ENCODE peak calls at places on chromosomes 7 and 10, in ten cellular contexts. A, T, Z, W, P, E, X, G, C and R are unnamed samples.

GRCh38 chr10:50624866-50625491 is 1.2 kb upstream of the SGMS1 start:
- DNase-seq in A (peak), T (peak), Z (peak), W (no peak), P (peak), E (peak), X (peak), G (peak), C (peak), R (peak)

GRCh38 chr10:97821308-97822038 is 28.2 kb upstream of the GOLGA7B start:
- DNase-seq in A (no peak), T (no peak), Z (no peak), W (no peak), P (no peak), E (no peak), X (no peak), G (no peak), C (no peak), R (no peak)

GRCh38 chr10:62669351-62669750 is 135.2 kb upstream of the ADO start:
- DNase-seq in A (no peak), T (no peak), Z (no peak), W (no peak), P (no peak), E (no peak), X (no peak), G (no peak), C (no peak), R (no peak)

GRCh38 chr10:131703527-131703926 is 197.3 kb upstream of the PPP2R2D start:
- DNase-seq in A (no peak), T (no peak), Z (no peak), W (no peak), P (no peak), E (no peak), X (no peak), G (peak), C (no peak), R (no peak)

GRCh38 chr7:34296663-34297062 is 361.4 kb upstream of the NPSR1 start:
- DNase-seq in A (no peak), T (no peak), Z (no peak), W (no peak), P (peak), E (peak), X (no peak), G (no peak), C (peak), R (no peak)

GRCh38 chr7:33669251-33669670 is 236.1 kb upstream of the BMPER start:
- DNase-seq in A (no peak), T (no peak), Z (no peak), W (no peak), P (no peak), E (peak), X (no peak), G (no peak), C (peak), R (no peak)

GRCh38 chr7:102175423-102176170 is 111.1 kb upstream of the SH2B2 start:
- DNase-seq in A (no peak), T (no peak), Z (no peak), W (no peak), P (no peak), E (no peak), X (no peak), G (no peak), C (no peak), R (no peak)

GRCh38 chr7:44391746-44392617 is 66.6 kb upstream of the CAMK2B start:
- DNase-seq in A (no peak), T (peak), Z (no peak), W (no peak), P (no peak), E (no peak), X (peak), G (no peak), C (no peak), R (no peak)

GRCh38 chr7:130276796-130277762 is 10.4 kb downstream of the CPA2 start:
- DNase-seq in A (no peak), T (no peak), Z (no peak), W (no peak), P (peak), E (peak), X (no peak), G (no peak), C (peak), R (no peak)

GRCh38 chr10:62733654-62734293 is 70.7 kb upstream of the ADO start:
- DNase-seq in A (no peak), T (no peak), Z (peak), W (no peak), P (no peak), E (no peak), X (no peak), G (no peak), C (peak), R (no peak)

GRCh38 chr10:4663162-4663992 is 162.6 kb upstream of the AKR1E2 start:
- DNase-seq in A (peak), T (peak), Z (peak), W (peak), P (peak), E (peak), X (peak), G (no peak), C (peak), R (peak)

GRCh38 chr10:42987575-42987974 is 89.3 kb upstream of the RET start:
- DNase-seq in A (peak), T (no peak), Z (no peak), W (no peak), P (no peak), E (no peak), X (no peak), G (no peak), C (no peak), R (no peak)

GRCh38 chr10:124849111-124849773 is 47.6 kb downstream of the ABRAXAS2 start:
- DNase-seq in A (no peak), T (no peak), Z (no peak), W (no peak), P (no peak), E (no peak), X (no peak), G (no peak), C (no peak), R (no peak)

GRCh38 chr7:105612806-105613205 is 31.5 kb upstream of the EFCAB10 start:
- DNase-seq in A (no peak), T (no peak), Z (no peak), W (no peak), P (no peak), E (no peak), X (no peak), G (no peak), C (no peak), R (no peak)

GRCh38 chr10:101512741-101513140 is 75.3 kb downstream of the POLL start:
- DNase-seq in A (no peak), T (no peak), Z (no peak), W (no peak), P (peak), E (peak), X (no peak), G (no peak), C (peak), R (no peak)

DNA sequence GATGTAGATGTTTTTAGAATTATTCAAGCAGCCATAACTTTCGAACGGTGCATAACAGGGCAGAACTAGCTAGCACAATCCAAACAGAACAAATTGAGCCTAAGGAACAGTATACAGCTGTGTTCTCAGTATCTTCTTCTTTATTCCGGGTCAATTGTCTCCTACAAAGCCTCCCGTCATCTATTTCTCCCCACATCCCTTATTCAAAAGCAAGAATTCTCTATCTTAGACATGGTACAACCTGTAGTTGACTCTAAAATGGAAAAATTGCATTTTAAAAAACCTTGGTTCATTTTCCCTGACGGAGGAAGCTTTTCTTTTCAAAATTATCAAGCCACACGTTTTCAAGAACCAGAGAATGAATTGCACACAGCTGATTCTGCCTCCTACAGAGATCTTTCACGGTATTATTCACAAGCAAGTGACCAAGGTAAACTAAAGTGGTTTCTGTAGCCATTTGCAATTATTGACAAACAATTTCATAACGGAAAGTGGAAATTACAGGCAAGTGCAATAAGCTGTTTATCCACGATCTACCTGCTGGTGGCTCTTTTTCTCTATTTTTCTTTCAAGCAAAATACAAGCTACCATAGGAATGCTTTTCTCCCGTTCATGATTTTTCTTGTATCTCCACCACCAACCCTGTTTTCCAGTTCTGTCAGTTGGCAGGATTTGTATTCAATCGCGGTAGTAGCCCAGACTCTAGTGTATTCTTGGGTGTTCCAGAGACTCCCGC is 2.3 kb downstream of the GRM8 start:
- DNase-seq in A (no peak), T (no peak), Z (no peak), W (no peak), P (peak), E (no peak), X (no peak), G (no peak), C (no peak), R (no peak)
- TF ChIP-seq CTCF in A (no peak), T (no peak), Z (no peak), W (no peak), P (no peak), E (no peak), X (no peak), G (no peak), C (no peak), R (no peak)

GRCh38 chr7:104553074-104553473 is 224.7 kb downstream of the LHFPL3 start:
- DNase-seq in A (no peak), T (no peak), Z (no peak), W (no peak), P (no peak), E (no peak), X (no peak), G (no peak), C (no peak), R (no peak)

GRCh38 chr7:104552102-104552501 is 223.7 kb downstream of the LHFPL3 start:
- DNase-seq in A (peak), T (peak), Z (peak), W (peak), P (peak), E (peak), X (no peak), G (no peak), C (peak), R (peak)

GRCh38 chr7:104551226-104551625 is 222.8 kb downstream of the LHFPL3 start:
- DNase-seq in A (no peak), T (no peak), Z (no peak), W (no peak), P (no peak), E (no peak), X (no peak), G (no peak), C (no peak), R (no peak)

GRCh38 chr7:104550362-104550761 is 222.0 kb downstream of the LHFPL3 start:
- DNase-seq in A (no peak), T (no peak), Z (no peak), W (no peak), P (peak), E (peak), X (no peak), G (no peak), C (no peak), R (no peak)

DNA sequence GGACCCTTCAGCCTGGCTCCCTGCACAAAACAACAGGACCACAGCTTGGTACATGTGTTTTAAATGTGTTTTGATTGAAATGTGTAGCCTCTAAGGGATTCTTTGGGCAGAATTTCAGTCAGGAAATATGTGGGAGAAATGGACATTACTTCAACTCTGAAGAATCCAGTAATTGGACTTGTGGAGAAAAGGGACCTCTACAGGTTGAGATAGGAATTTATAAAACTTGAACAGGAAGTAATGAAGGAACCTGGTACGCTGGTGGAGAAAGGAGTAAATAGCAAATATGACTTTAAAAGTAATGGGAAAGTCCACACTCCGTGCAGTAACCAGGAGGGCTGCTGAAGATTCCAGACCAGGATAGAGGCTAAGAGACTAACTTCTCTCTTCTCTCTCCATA is 220.5 kb downstream of the LHFPL3 start:
- DNase-seq in A (peak), T (no peak), Z (no peak), W (no peak), P (no peak), E (no peak), X (no peak), G (no peak), C (no peak), R (no peak)
- TF ChIP-seq CTCF in A (peak), T (no peak), Z (no peak), W (no peak), P (no peak), E (no peak), X (no peak), G (peak), C (no peak), R (no peak)

DNA sequence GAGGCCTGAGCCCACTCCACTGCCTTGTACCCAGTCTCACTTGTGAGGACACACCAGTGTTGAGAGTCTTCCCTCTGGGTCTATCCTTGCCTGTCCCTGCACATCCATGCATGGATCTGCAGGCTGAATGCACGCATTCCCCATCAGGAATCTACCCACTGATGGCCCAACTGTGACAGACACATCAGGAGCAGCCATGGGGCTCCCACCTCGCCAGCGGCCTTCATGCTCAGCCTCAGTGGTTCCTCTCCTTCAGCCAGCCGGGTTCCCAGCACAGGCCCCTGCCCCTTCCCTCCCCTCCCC is 21.3 kb downstream of the ANTXRL start:
- DNase-seq in A (no peak), T (peak), Z (no peak), W (no peak), P (no peak), E (no peak), X (no peak), G (no peak), C (no peak), R (no peak)
- TF ChIP-seq CTCF in A (no peak), T (no peak), Z (no peak), W (no peak), P (no peak), E (no peak), X (no peak), G (no peak), C (no peak), R (no peak)

GRCh38 chr10:133351408-133352318 is 4.5 kb downstream of the PRAP1 start:
- DNase-seq in A (no peak), T (no peak), Z (peak), W (no peak), P (no peak), E (no peak), X (no peak), G (no peak), C (no peak), R (no peak)
- TF ChIP-seq CTCF in A (no peak), T (no peak), Z (no peak), W (no peak), P (no peak), E (no peak), X (no peak), G (no peak), C (no peak), R (no peak)

GRCh38 chr10:109937460-109937859 is 14.1 kb upstream of the XPNPEP1 start:
- DNase-seq in A (no peak), T (no peak), Z (no peak), W (no peak), P (no peak), E (no peak), X (no peak), G (no peak), C (no peak), R (no peak)

GRCh38 chr10:109940553-109940952 is 17.2 kb upstream of the XPNPEP1 start:
- DNase-seq in A (no peak), T (no peak), Z (no peak), W (no peak), P (no peak), E (no peak), X (no peak), G (no peak), C (no peak), R (no peak)

GRCh38 chr10:109940117-109940516 is 16.8 kb upstream of the XPNPEP1 start:
- DNase-seq in A (no peak), T (no peak), Z (no peak), W (no peak), P (no peak), E (no peak), X (no peak), G (no peak), C (no peak), R (no peak)

GRCh38 chr10:109941193-109941872 is 18.0 kb upstream of the XPNPEP1 start:
- DNase-seq in A (no peak), T (no peak), Z (no peak), W (no peak), P (no peak), E (no peak), X (no peak), G (no peak), C (no peak), R (no peak)

GRCh38 chr10:109939253-109939961 is 16.1 kb upstream of the XPNPEP1 start:
- DNase-seq in A (no peak), T (no peak), Z (no peak), W (no peak), P (peak), E (no peak), X (no peak), G (no peak), C (no peak), R (no peak)
- TF ChIP-seq CTCF in A (no peak), T (no peak), Z (no peak), W (no peak), P (no peak), E (no peak), X (no peak), G (no peak), C (no peak), R (no peak)